ENCODE peak calls at places on chromosomes 11 and 22, in nine cellular contexts. E is OCI-M1; F is activated B cell treated with CpG ODN at 0.5 μM for 24 hours; X is SIG-M5; B is NCI-H146; Q is A172; P is AG09309; R is HS-5; O is activated CD8-positive, alpha-beta memory T cell treated with anti-CD3 and anti-CD28 coated beads, Interleukin-2, amount 50 U/mL, for 4 hours. T is an unnamed sample.

GRCh38 chr22:23218053-23218866 is 38.0 kb downstream of the BCR start:
- DNase-seq in B (no peak), Q (no peak), E (no peak), F (no peak), X (no peak), O (no peak), R (no peak), P (no peak), T (no peak)

GRCh38 chr22:39621826-39622225 is 51.3 kb downstream of the CACNA1I start:
- DNase-seq in E (no peak), B (no peak), Q (no peak), X (no peak), P (no peak), R (no peak), F (no peak), O (no peak), T (no peak)

GRCh38 chr11:68461284-68461861 is 821 bp downstream of the PPP6R3 start:
- DNase-seq in Q (no peak), R (no peak), B (peak), E (peak), F (no peak), X (no peak), P (no peak), O (no peak), T (no peak)

GRCh38 chr11:74749127-74749964 is 697 bp downstream of the RNF169 start:
- DNase-seq in E (peak), O (peak), F (peak), X (no peak), Q (peak), B (peak), P (no peak), R (no peak), T (no peak)

GRCh38 chr11:64765841-64766682 is 6.3 kb upstream of the PYGM start:
- DNase-seq in X (no peak), O (no peak), Q (no peak), F (no peak), P (no peak), E (no peak), R (no peak), B (no peak), T (no peak)

GRCh38 chr11:17386331-17387084 is 2.0 kb downstream of the KCNJ11 start:
- DNase-seq in B (peak), P (no peak), F (no peak), Q (peak), E (peak), O (no peak), X (no peak), R (no peak), T (no peak)

GRCh38 chr22:39943366-39943765 is 16.8 kb upstream of the TMA7B start:
- DNase-seq in P (no peak), B (peak), F (no peak), X (no peak), Q (no peak), R (no peak), E (no peak), O (peak), T (no peak)

GRCh38 chr22:43228330-43228729 is 41.4 kb upstream of the TTLL12 start:
- DNase-seq in X (no peak), Q (no peak), O (peak), P (no peak), R (no peak), F (no peak), B (no peak), E (peak), T (no peak)

GRCh38 chr11:1082346-1082727 is 7.7 kb downstream of the MUC2 start:
- DNase-seq in O (peak), B (no peak), Q (no peak), R (no peak), F (no peak), P (no peak), E (no peak), X (no peak), T (no peak)

GRCh38 chr11:92122561-92122960 is 102.1 kb upstream of the FAT3 start:
- DNase-seq in R (no peak), P (no peak), F (no peak), O (no peak), B (peak), X (no peak), E (no peak), Q (peak), T (no peak)

GRCh38 chr11:119729581-119730346 is 764 bp upstream of the NECTIN1 start:
- DNase-seq in Q (peak), O (no peak), E (peak), P (no peak), B (no peak), R (no peak), X (no peak), F (no peak), T (no peak)

GRCh38 chr11:65427691-65428577 is 5.3 kb downstream of the NEAT1 start:
- DNase-seq in X (no peak), B (no peak), Q (peak), P (peak), F (no peak), O (peak), E (peak), R (peak), T (no peak)

GRCh38 chr11:86696451-86696850 is 24.0 kb upstream of the ME3 start:
- DNase-seq in O (no peak), X (no peak), F (no peak), B (no peak), P (no peak), E (no peak), R (no peak), Q (no peak), T (no peak)

GRCh38 chr11:17163296-17163695 is 44.5 kb downstream of the PIK3C2A start:
- DNase-seq in R (no peak), B (no peak), F (no peak), P (no peak), E (no peak), X (no peak), Q (no peak), O (no peak), T (no peak)

GRCh38 chr11:110128161-110128560 is 35.0 kb downstream of the ZC3H12C start:
- DNase-seq in F (no peak), E (peak), R (no peak), B (peak), P (peak), Q (no peak), O (no peak), X (no peak), T (no peak)

GRCh38 chr22:43319661-43320486 is 23.3 kb downstream of the SCUBE1 start:
- DNase-seq in O (no peak), X (no peak), B (no peak), Q (no peak), E (no peak), R (no peak), F (no peak), P (no peak), T (no peak)

GRCh38 chr11:69640995-69641581 is at the start of gene CCND1:
- DNase-seq in X (no peak), B (peak), P (peak), E (peak), Q (peak), O (no peak), R (no peak), F (no peak), T (no peak)

GRCh38 chr11:47127213-47127612 is 49.5 kb downstream of the ARFGAP2 start:
- DNase-seq in X (no peak), B (peak), R (no peak), Q (no peak), P (no peak), F (no peak), E (no peak), O (no peak), T (no peak)

GRCh38 chr11:58286249-58286648 is 18.2 kb upstream of the OR10W1 start:
- DNase-seq in E (peak), X (no peak), P (no peak), F (no peak), Q (peak), O (no peak), R (no peak), B (no peak), T (no peak)

GRCh38 chr11:47997063-47998053 is 17.0 kb downstream of the PTPRJ start:
- DNase-seq in Q (no peak), R (no peak), P (no peak), X (no peak), F (no peak), B (no peak), E (no peak), O (no peak), T (no peak)

GRCh38 chr22:45524966-45525365 is 22.3 kb downstream of the FBLN1 start:
- DNase-seq in R (no peak), P (no peak), E (no peak), O (no peak), Q (no peak), B (no peak), F (no peak), X (no peak), T (no peak)

GRCh38 chr22:30265851-30266444 is 703 bp downstream of the OSM start:
- DNase-seq in P (no peak), F (peak), O (peak), Q (no peak), R (no peak), E (peak), B (no peak), X (no peak), T (no peak)

GRCh38 chr22:49009359-49010063 is 818.2 kb downstream of the BRD1 start:
- DNase-seq in E (no peak), P (no peak), F (no peak), O (no peak), R (no peak), Q (no peak), X (no peak), B (no peak), T (no peak)

GRCh38 chr11:130999992-131000770 is 83.9 kb upstream of the SNX19 start:
- DNase-seq in O (no peak), P (peak), Q (peak), F (no peak), E (peak), B (no peak), X (no peak), R (peak), T (peak)

GRCh38 chr11:11620251-11620965 is 1.4 kb downstream of the GALNT18 start:
- DNase-seq in E (no peak), Q (no peak), X (no peak), F (no peak), O (no peak), B (peak), R (no peak), P (no peak), T (no peak)

GRCh38 chr11:324131-324530 is 3.5 kb upstream of the IFITM3 start:
- DNase-seq in Q (no peak), E (no peak), X (no peak), O (no peak), P (no peak), R (no peak), B (no peak), F (no peak), T (no peak)

GRCh38 chr11:15988693-15989231 is 367.6 kb downstream of the SOX6 start:
- DNase-seq in R (no peak), F (no peak), X (no peak), O (no peak), B (no peak), E (peak), P (no peak), Q (no peak), T (no peak)

GRCh38 chr11:34251640-34251980 is 106.2 kb downstream of the ABTB2 start:
- DNase-seq in Q (peak), R (no peak), B (no peak), E (peak), F (no peak), O (no peak), X (no peak), P (no peak), T (no peak)

GRCh38 chr11:16365456-16366355 is 9.4 kb upstream of the SOX6 start:
- DNase-seq in F (no peak), Q (no peak), P (no peak), O (no peak), X (no peak), B (no peak), R (no peak), E (no peak), T (no peak)

GRCh38 chr22:47551438-47551788 is 789.0 kb downstream of the TBC1D22A start:
- DNase-seq in Q (no peak), X (no peak), R (no peak), P (no peak), O (no peak), E (no peak), B (no peak), F (no peak), T (no peak)